ENCODE peak calls at places on chromosomes 6 and 20, in nine cellular contexts. E is IMR-90, A is Peyer's patch, W is ovary, H is A549, F is esophagus squamous epithelium, Q is stomach, N is HepG2, I is NB4. V is an unnamed sample.

GRCh38 chr20:10653593-10654288 is 20.1 kb downstream of the JAG1 start:
- DNase-seq in W (peak), I (no peak), Q (no peak), E (peak), H (no peak), F (no peak), A (no peak), N (no peak), V (no peak)

GRCh38 chr6:137202078-137202477 is 17.1 kb downstream of the IFNGR1 start:
- DNase-seq in N (no peak), Q (no peak), E (no peak), W (no peak), A (no peak), H (no peak), I (no peak), F (no peak), V (peak)

GRCh38 chr20:39289831-39290230 is 327.7 kb downstream of the DHX35 start:
- DNase-seq in E (no peak), I (no peak), W (no peak), H (no peak), F (no peak), A (no peak), N (no peak), Q (no peak), V (no peak)

GRCh38 chr6:111534366-111534765 is 51.3 kb upstream of the REV3L start:
- DNase-seq in W (peak), E (peak), H (no peak), A (peak), N (no peak), Q (peak), F (no peak), I (peak), V (peak)

GRCh38 chr6:161273356-161273751 is 507 bp downstream of the AGPAT4 start:
- DNase-seq in Q (no peak), A (no peak), N (no peak), W (no peak), H (no peak), E (peak), I (peak), F (no peak), V (peak)

GRCh38 chr6:6583836-6584235 is 4.7 kb upstream of the LY86 start:
- DNase-seq in H (no peak), F (no peak), A (no peak), N (no peak), I (peak), E (no peak), W (no peak), Q (no peak), V (no peak)

GRCh38 chr20:11676618-11677289 is 240.9 kb upstream of the BTBD3 start:
- DNase-seq in Q (no peak), E (peak), F (no peak), N (peak), A (peak), I (peak), H (peak), W (no peak), V (peak)

GRCh38 chr6:85428486-85428885 is 21.4 kb upstream of the NT5E start:
- DNase-seq in E (no peak), W (no peak), H (no peak), A (no peak), F (no peak), Q (no peak), N (no peak), I (no peak), V (no peak)

GRCh38 chr20:33602826-33603590 is 59.1 kb upstream of the C20orf144 start:
- DNase-seq in Q (no peak), N (peak), I (no peak), H (no peak), F (no peak), A (no peak), W (no peak), E (peak), V (no peak)

GRCh38 chr6:100426241-100426640 is 38.5 kb downstream of the SIM1 start:
- DNase-seq in A (no peak), F (no peak), H (no peak), E (no peak), W (no peak), Q (no peak), I (no peak), N (no peak), V (no peak)

GRCh38 chr20:44583179-44583578 is 800 bp downstream of the PKIG start:
- DNase-seq in Q (no peak), W (no peak), N (no peak), E (peak), F (no peak), I (no peak), H (no peak), A (no peak), V (no peak)

GRCh38 chr20:50727792-50728485 is 3.4 kb upstream of the PARD6B start:
- DNase-seq in Q (no peak), H (no peak), N (peak), A (no peak), I (no peak), F (no peak), W (no peak), E (no peak), V (no peak)

GRCh38 chr6:100378576-100378975 is 86.1 kb downstream of the SIM1 start:
- DNase-seq in F (no peak), H (no peak), Q (no peak), N (no peak), W (no peak), A (no peak), E (no peak), I (no peak), V (no peak)

GRCh38 chr6:89895273-89895874 is 1.1 kb downstream of the GJA10 start:
- DNase-seq in N (peak), F (no peak), H (no peak), I (peak), E (peak), Q (no peak), W (peak), A (no peak), V (peak)

GRCh38 chr6:157638779-157639178 is 184.3 kb upstream of the SNX9 start:
- DNase-seq in W (no peak), I (no peak), N (no peak), A (no peak), Q (no peak), E (no peak), H (no peak), F (no peak), V (no peak)

GRCh38 chr20:4445780-4446179 is 275.9 kb upstream of the PRND start:
- DNase-seq in A (no peak), N (no peak), W (no peak), H (no peak), I (no peak), F (no peak), E (no peak), Q (no peak), V (no peak)

GRCh38 chr20:47691632-47692031 is 93.6 kb downstream of the SULF2 start:
- DNase-seq in A (no peak), N (no peak), H (no peak), F (no peak), E (peak), W (no peak), Q (no peak), I (peak), V (no peak)

GRCh38 chr6:124655856-124656255 is 306.4 kb upstream of the RNF217 start:
- DNase-seq in Q (no peak), F (no peak), I (no peak), W (no peak), H (no peak), E (no peak), A (no peak), N (no peak), V (no peak)

GRCh38 chr6:8177721-8178120 is 75.4 kb upstream of the EEF1E1 start:
- DNase-seq in N (no peak), W (no peak), I (peak), E (peak), F (no peak), H (no peak), Q (no peak), A (no peak), V (no peak)

DNA sequence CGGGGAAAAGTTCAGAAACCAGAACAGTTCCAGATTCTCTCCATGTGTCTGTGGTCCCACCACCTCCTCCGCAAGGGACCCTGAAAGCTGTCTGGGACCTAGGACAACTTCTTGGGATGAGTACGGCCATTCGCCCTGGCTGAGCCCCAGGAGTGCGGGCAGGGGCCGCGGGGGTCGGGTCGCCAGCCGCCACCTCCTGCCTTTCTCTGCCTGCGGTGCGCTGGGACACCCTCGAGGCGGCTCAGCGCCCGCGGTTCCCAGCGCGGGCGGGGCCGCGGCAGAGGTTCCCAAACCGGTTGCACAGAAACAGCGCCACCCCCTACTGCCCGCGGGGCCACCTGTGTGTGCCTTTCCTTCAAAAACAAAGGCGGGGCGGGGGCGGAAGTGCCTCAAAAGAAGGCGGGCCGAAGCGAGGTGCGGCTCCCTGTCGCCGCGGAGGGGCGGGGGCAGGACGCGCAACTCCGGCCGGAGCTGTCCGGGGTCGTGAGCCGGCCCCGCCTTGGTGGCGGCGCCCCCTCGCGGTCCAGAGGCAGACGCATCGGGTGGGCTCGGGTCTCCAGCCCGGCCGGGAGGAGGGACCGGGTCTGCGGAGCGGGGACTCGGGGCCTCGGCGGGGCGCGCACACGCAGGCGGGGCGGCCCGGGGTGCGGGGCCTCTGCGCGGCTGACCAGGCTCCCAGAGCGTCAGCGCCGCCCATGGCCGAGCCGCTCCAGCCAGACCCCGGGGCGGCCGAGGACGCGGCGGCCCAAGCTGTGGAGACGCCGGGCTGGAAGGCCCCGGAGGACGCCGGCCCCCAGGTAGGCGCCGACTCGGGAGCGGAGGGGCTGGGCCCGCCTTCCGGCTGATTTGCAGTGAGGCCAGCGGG is at the start of gene HEBP2:
- DNase-seq in A (peak), E (peak), I (peak), N (peak), F (peak), W (peak), H (peak), Q (peak), V (peak)
- TF ChIP-seq POLR2A in A (peak), E (no peak), I (peak), N (peak), F (peak), W (peak), H (peak), Q (no peak), V (peak)

DNA sequence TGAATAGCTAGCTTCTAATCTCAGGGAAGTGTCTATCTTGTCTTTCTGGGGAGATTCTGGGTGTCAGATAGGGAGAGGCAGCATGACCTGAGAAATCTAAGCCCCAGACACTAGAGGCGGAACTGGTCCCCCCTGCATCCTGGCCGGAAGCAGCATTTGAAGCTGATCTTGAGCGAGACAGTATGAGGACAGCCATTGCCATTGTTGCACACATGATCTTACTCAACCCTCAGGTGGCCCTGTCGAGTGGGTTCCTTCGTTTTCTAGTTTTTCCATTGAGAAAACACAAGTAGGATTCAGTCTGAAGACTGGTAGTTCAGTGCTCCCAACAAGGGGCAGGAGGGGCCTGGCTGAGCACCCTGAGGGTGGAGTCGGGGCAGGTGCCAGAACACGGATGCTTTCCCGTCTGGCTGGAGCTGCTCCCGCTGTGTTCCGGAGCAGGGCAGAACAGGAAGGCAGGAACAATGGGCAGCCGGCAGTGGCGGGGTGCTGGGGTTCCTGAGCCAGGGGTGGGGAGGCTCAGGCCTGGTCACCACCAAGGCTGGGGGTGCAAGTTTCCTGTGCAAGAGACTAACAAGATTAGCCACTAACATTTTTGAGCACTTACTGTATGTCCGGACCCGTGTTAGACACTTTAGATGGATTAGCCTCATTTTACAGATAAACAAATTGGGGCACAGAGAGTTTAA is 7.9 kb upstream of the SDCBP2 start:
- DNase-seq in Q (peak), I (no peak), H (no peak), A (peak), N (no peak), E (no peak), F (no peak), W (peak), V (no peak)
- TF ChIP-seq POLR2A in Q (no peak), I (no peak), H (no peak), A (no peak), N (no peak), E (no peak), F (no peak), W (no peak), V (no peak)

DNA sequence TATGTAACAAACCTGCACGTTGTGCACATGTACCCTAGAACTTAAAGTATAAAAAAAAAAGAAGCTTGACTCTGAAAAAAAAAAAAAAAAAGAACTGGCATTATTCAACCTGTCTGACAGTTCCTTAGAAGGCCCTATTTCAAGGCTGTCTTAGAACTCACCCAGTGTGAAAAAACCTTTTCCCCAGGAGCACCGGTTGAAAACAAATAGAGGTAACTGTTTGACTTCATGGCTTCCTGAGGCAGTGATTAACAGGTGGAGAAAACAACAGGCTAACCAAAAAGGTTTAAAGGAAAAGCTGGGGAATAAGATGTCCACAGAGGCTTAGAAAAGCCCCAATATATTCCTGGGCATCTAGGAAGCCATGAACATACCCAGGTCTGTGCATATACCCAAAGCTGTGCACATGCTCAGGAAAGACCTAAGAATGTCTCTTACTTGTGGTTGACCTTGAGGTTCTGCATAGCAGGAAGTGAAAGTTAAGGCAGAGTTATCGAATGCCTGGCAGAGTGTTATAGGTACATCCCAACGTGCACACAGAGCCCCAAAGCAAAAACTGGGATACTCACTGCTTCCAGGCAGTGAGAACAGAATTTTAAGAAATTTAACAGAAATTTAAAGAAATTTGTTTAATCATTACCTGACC is 7.0 kb downstream of the UQCC1 start:
- DNase-seq in Q (no peak), F (no peak), A (no peak), N (no peak), W (no peak), E (no peak), H (no peak), I (peak), V (no peak)
- TF ChIP-seq POLR2A in Q (no peak), F (no peak), A (no peak), N (no peak), W (no peak), E (no peak), H (no peak), I (no peak), V (no peak)

DNA sequence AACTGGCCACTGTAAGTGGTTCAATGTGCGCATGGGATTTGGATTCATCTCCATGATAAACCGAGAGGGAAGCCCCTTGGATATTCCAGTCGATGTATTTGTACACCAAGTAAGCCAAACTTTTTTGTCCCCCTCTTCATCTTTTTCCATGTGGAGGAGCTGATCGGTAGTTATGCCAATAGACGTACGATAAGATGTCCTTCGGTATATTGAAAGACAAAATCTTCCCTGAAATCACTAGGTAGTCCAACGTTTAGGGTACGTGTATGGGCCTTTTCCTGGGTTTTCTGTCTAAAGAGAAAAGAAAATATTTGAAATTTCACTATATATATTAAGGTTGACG is 1.2 kb downstream of the LIN28B start:
- DNase-seq in E (no peak), F (no peak), N (no peak), H (no peak), I (peak), Q (no peak), W (no peak), A (no peak), V (peak)
- TF ChIP-seq POLR2A in E (no peak), F (no peak), N (no peak), H (no peak), I (no peak), Q (no peak), W (no peak), A (no peak), V (no peak)

GRCh38 chr6:131949615-131949908 is 1.6 kb downstream of the CCN2 start:
- DNase-seq in F (no peak), A (no peak), N (no peak), Q (no peak), E (peak), I (no peak), H (no peak), W (no peak), V (no peak)
- TF ChIP-seq POLR2A in F (no peak), A (no peak), N (no peak), Q (no peak), E (peak), I (no peak), H (no peak), W (no peak), V (no peak)

V was measured in erythroblast.